ENCODE peak calls at places on chromosome X, in five cellular contexts. T, A, C, L and R are unnamed samples.

GRCh38 chrX:131818297-131818936 is 204.7 kb upstream of the STK26 start:
- DNase-seq in A (no peak), L (no peak), T (no peak), C (no peak), R (no peak)

GRCh38 chrX:68920541-68920940 is 91.7 kb downstream of the EFNB1 start:
- DNase-seq in A (no peak), C (no peak), T (no peak), L (no peak), R (no peak)

GRCh38 chrX:103197721-103198306 is 17.1 kb upstream of the BEX4 start:
- DNase-seq in L (no peak), A (peak), T (no peak), C (no peak), R (no peak)

GRCh38 chrX:129984196-129984962 is 1.9 kb downstream of the BCORL1 start:
- DNase-seq in A (no peak), C (peak), T (peak), L (no peak), R (peak)

GRCh38 chrX:103400931-103401330 is 24.6 kb downstream of the BEX3 start:
- DNase-seq in L (no peak), A (no peak), C (no peak), T (no peak), R (no peak)

GRCh38 chrX:72569786-72570185 is 2.9 kb downstream of the HDAC8 start:
- DNase-seq in L (no peak), A (peak), T (no peak), C (no peak), R (no peak)

GRCh38 chrX:111869639-111870034 is 6.3 kb upstream of the TRPC5OS start:
- DNase-seq in L (no peak), T (peak), A (peak), C (no peak), R (no peak)

GRCh38 chrX:70755850-70756249 is 152.7 kb downstream of the TEX11 start:
- DNase-seq in L (no peak), A (no peak), C (peak), T (peak), R (peak)